ENCODE peak calls at places on chromosomes 2 and 18, in six cellular contexts. One of them, this sample, is unnamed.

GRCh38 chr2:160876029-160876428 is 284.2 kb upstream of the TANK start:
- DNase-seq in A549: no peak
- DNase-seq in suprapubic skin: no peak
- DNase-seq in heart left ventricle: no peak
- DNase-seq in Peyer's patch: no peak
- DNase-seq in body of pancreas: no peak
- DNase-seq in this sample: no peak

GRCh38 chr2:72942881-72943418 is 25.6 kb downstream of the EMX1 start:
- DNase-seq in A549: no peak
- DNase-seq in suprapubic skin: no peak
- DNase-seq in heart left ventricle: no peak
- DNase-seq in Peyer's patch: no peak
- DNase-seq in body of pancreas: no peak
- DNase-seq in this sample: no peak

GRCh38 chr2:203689424-203690109 is 16.9 kb upstream of the CD28 start:
- DNase-seq in A549: no peak
- DNase-seq in suprapubic skin: no peak
- DNase-seq in heart left ventricle: no peak
- DNase-seq in Peyer's patch: no peak
- DNase-seq in body of pancreas: no peak
- DNase-seq in this sample: no peak

GRCh38 chr18:395481-396250 is 104.8 kb downstream of the COLEC12 start:
- DNase-seq in A549: no peak
- DNase-seq in suprapubic skin: peak
- DNase-seq in heart left ventricle: no peak
- DNase-seq in Peyer's patch: no peak
- DNase-seq in body of pancreas: peak
- DNase-seq in this sample: no peak

GRCh38 chr18:8623549-8624106 is 14.4 kb downstream of the RAB12 start:
- DNase-seq in A549: no peak
- DNase-seq in suprapubic skin: no peak
- DNase-seq in heart left ventricle: peak
- DNase-seq in Peyer's patch: peak
- DNase-seq in body of pancreas: no peak
- DNase-seq in this sample: no peak

GRCh38 chr2:100197643-100198153 is 55.3 kb upstream of the AFF3 start:
- DNase-seq in A549: no peak
- DNase-seq in suprapubic skin: no peak
- DNase-seq in heart left ventricle: peak
- DNase-seq in Peyer's patch: no peak
- DNase-seq in body of pancreas: peak
- DNase-seq in this sample: no peak

GRCh38 chr18:74942319-74942910 is 266.5 kb downstream of the PTGR3 start:
- DNase-seq in A549: no peak
- DNase-seq in suprapubic skin: no peak
- DNase-seq in heart left ventricle: no peak
- DNase-seq in Peyer's patch: no peak
- DNase-seq in body of pancreas: no peak
- DNase-seq in this sample: no peak

GRCh38 chr2:2867371-2867770 is 510.2 kb downstream of the EIPR1 start:
- DNase-seq in A549: no peak
- DNase-seq in suprapubic skin: no peak
- DNase-seq in heart left ventricle: no peak
- DNase-seq in Peyer's patch: no peak
- DNase-seq in body of pancreas: no peak
- DNase-seq in this sample: no peak

GRCh38 chr2:25252291-25253152 is 84.1 kb upstream of the POMC start:
- DNase-seq in A549: peak
- DNase-seq in suprapubic skin: no peak
- DNase-seq in heart left ventricle: peak
- DNase-seq in Peyer's patch: peak
- DNase-seq in body of pancreas: peak
- DNase-seq in this sample: peak

GRCh38 chr2:97747285-97747684 is 33.9 kb downstream of the ZAP70 start:
- DNase-seq in A549: no peak
- DNase-seq in suprapubic skin: no peak
- DNase-seq in heart left ventricle: no peak
- DNase-seq in Peyer's patch: no peak
- DNase-seq in body of pancreas: no peak
- DNase-seq in this sample: no peak

GRCh38 chr2:159202568-159203071 is 83.9 kb downstream of the WDSUB1 start:
- DNase-seq in A549: no peak
- DNase-seq in suprapubic skin: no peak
- DNase-seq in heart left ventricle: peak
- DNase-seq in Peyer's patch: no peak
- DNase-seq in body of pancreas: peak
- DNase-seq in this sample: no peak

GRCh38 chr2:54613361-54613760 is 110.1 kb upstream of the EML6 start:
- DNase-seq in A549: no peak
- DNase-seq in suprapubic skin: no peak
- DNase-seq in heart left ventricle: no peak
- DNase-seq in Peyer's patch: no peak
- DNase-seq in body of pancreas: peak
- DNase-seq in this sample: no peak

GRCh38 chr2:21427606-21428005 is 303.8 kb downstream of the TDRD15 start:
- DNase-seq in A549: no peak
- DNase-seq in suprapubic skin: no peak
- DNase-seq in heart left ventricle: no peak
- DNase-seq in Peyer's patch: no peak
- DNase-seq in body of pancreas: no peak
- DNase-seq in this sample: no peak

GRCh38 chr18:58882039-58882438 is 17.4 kb downstream of the ZNF532 start:
- DNase-seq in A549: no peak
- DNase-seq in suprapubic skin: no peak
- DNase-seq in heart left ventricle: no peak
- DNase-seq in Peyer's patch: no peak
- DNase-seq in body of pancreas: no peak
- DNase-seq in this sample: no peak

GRCh38 chr2:157596992-157597681 is 31.5 kb downstream of the ACVR1C start:
- DNase-seq in A549: peak
- DNase-seq in suprapubic skin: no peak
- DNase-seq in heart left ventricle: peak
- DNase-seq in Peyer's patch: peak
- DNase-seq in body of pancreas: peak
- DNase-seq in this sample: peak

GRCh38 chr18:68608861-68609465 is 105.9 kb downstream of the TMX3 start:
- DNase-seq in A549: no peak
- DNase-seq in suprapubic skin: no peak
- DNase-seq in heart left ventricle: no peak
- DNase-seq in Peyer's patch: no peak
- DNase-seq in body of pancreas: no peak
- DNase-seq in this sample: no peak

GRCh38 chr2:149573760-149574159 is 13.8 kb downstream of the MMADHC start:
- DNase-seq in A549: no peak
- DNase-seq in suprapubic skin: no peak
- DNase-seq in heart left ventricle: no peak
- DNase-seq in Peyer's patch: no peak
- DNase-seq in body of pancreas: no peak
- DNase-seq in this sample: no peak

GRCh38 chr18:36379426-36379984 is 82.0 kb downstream of the FHOD3 start:
- DNase-seq in A549: no peak
- DNase-seq in suprapubic skin: no peak
- DNase-seq in heart left ventricle: peak
- DNase-seq in Peyer's patch: no peak
- DNase-seq in body of pancreas: no peak
- DNase-seq in this sample: no peak

GRCh38 chr2:216693414-216694100 is 1.8 kb downstream of the IGFBP5 start:
- DNase-seq in A549: peak
- DNase-seq in suprapubic skin: no peak
- DNase-seq in heart left ventricle: no peak
- DNase-seq in Peyer's patch: no peak
- DNase-seq in body of pancreas: no peak
- DNase-seq in this sample: no peak

GRCh38 chr2:216692636-216693413 is 2.5 kb downstream of the IGFBP5 start:
- DNase-seq in A549: peak
- DNase-seq in suprapubic skin: peak
- DNase-seq in heart left ventricle: peak
- DNase-seq in Peyer's patch: peak
- DNase-seq in body of pancreas: peak
- DNase-seq in this sample: peak

GRCh38 chr2:216690451-216691209 is 4.7 kb downstream of the IGFBP5 start:
- DNase-seq in A549: no peak
- DNase-seq in suprapubic skin: no peak
- DNase-seq in heart left ventricle: no peak
- DNase-seq in Peyer's patch: no peak
- DNase-seq in body of pancreas: no peak
- DNase-seq in this sample: no peak

GRCh38 chr2:216689397-216689796 is 6.0 kb downstream of the IGFBP5 start:
- DNase-seq in A549: no peak
- DNase-seq in suprapubic skin: peak
- DNase-seq in heart left ventricle: no peak
- DNase-seq in Peyer's patch: no peak
- DNase-seq in body of pancreas: no peak
- DNase-seq in this sample: no peak

DNA sequence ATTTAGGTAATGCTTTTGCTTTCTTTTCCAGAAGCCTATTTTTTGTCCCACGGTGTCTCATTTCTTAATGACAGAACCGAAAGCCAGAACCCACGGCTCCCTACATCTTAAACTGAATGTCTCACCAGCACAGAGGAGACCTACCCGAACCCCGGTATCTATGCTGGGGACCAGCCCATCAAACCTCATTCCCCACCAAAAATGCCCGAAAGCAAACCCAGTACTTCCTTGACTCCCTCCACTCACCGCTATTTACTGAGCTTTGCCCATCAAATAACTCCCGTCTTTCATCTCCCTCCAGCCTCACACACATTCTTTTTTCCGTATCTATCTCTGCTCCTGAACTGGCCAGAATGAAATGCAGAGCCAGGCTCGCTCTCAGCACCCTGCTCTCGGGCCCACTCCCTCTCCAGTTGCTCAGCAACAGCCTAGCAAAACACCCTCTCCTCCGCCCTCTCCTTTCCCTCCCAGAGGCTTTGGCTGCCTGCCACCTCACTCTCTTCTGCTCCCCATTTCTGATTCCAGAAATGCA is 4.1 kb downstream of the IGFBP5 start:
- DNase-seq in A549: peak
- DNase-seq in suprapubic skin: peak
- DNase-seq in heart left ventricle: peak
- DNase-seq in Peyer's patch: no peak
- DNase-seq in body of pancreas: peak
- DNase-seq in this sample: no peak
- TF ChIP-seq POLR2A in A549: no peak
- TF ChIP-seq POLR2A in suprapubic skin: no peak
- TF ChIP-seq POLR2A in heart left ventricle: no peak
- TF ChIP-seq POLR2A in Peyer's patch: no peak
- TF ChIP-seq POLR2A in body of pancreas: no peak
- TF ChIP-seq POLR2A in this sample: no peak

GRCh38 chr2:38748857-38749804 is 2.0 kb downstream of the SRSF7 start:
- DNase-seq in A549: no peak
- DNase-seq in suprapubic skin: no peak
- DNase-seq in heart left ventricle: no peak
- DNase-seq in Peyer's patch: no peak
- DNase-seq in body of pancreas: no peak
- DNase-seq in this sample: no peak

GRCh38 chr2:38747819-38748218 is 3.3 kb downstream of the SRSF7 start:
- DNase-seq in A549: no peak
- DNase-seq in suprapubic skin: no peak
- DNase-seq in heart left ventricle: no peak
- DNase-seq in Peyer's patch: no peak
- DNase-seq in body of pancreas: no peak
- DNase-seq in this sample: no peak

GRCh38 chr2:38744399-38744780 is 6.8 kb downstream of the SRSF7 start:
- DNase-seq in A549: no peak
- DNase-seq in suprapubic skin: no peak
- DNase-seq in heart left ventricle: no peak
- DNase-seq in Peyer's patch: no peak
- DNase-seq in body of pancreas: no peak
- DNase-seq in this sample: no peak

GRCh38 chr2:38748391-38748790 is 2.8 kb downstream of the SRSF7 start:
- DNase-seq in A549: no peak
- DNase-seq in suprapubic skin: no peak
- DNase-seq in heart left ventricle: no peak
- DNase-seq in Peyer's patch: no peak
- DNase-seq in body of pancreas: no peak
- DNase-seq in this sample: no peak

DNA sequence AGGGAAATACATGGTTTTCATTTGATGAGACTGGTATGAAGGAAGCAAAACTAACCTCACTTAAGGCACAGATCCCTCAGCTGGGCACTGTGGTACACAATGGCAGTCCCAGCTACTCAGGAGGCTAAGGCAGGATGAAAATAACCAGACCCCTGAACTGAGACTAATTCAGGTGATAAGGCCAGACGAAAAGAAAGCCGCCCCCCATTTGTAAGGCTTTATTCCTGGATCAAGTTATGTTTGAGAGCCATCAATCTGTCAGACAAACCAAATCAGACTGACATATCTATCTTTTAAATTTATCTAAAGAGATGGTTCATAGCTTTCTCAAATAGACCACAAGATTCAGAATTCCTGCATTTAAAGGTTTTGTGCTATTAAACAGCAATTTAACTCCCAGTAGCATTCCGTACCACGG is 4.1 kb downstream of the SRSF7 start:
- DNase-seq in A549: no peak
- DNase-seq in suprapubic skin: no peak
- DNase-seq in heart left ventricle: no peak
- DNase-seq in Peyer's patch: no peak
- DNase-seq in body of pancreas: no peak
- DNase-seq in this sample: no peak
- TF ChIP-seq POLR2A in A549: no peak
- TF ChIP-seq POLR2A in suprapubic skin: no peak
- TF ChIP-seq POLR2A in heart left ventricle: no peak
- TF ChIP-seq POLR2A in Peyer's patch: no peak
- TF ChIP-seq POLR2A in body of pancreas: no peak
- TF ChIP-seq POLR2A in this sample: peak

GRCh38 chr2:28766070-28766469 is 14.4 kb downstream of the PPP1CB start:
- DNase-seq in A549: no peak
- DNase-seq in suprapubic skin: no peak
- DNase-seq in heart left ventricle: no peak
- DNase-seq in Peyer's patch: no peak
- DNase-seq in body of pancreas: no peak
- DNase-seq in this sample: no peak

GRCh38 chr2:28767367-28767766 is 15.7 kb downstream of the PPP1CB start:
- DNase-seq in A549: no peak
- DNase-seq in suprapubic skin: no peak
- DNase-seq in heart left ventricle: no peak
- DNase-seq in Peyer's patch: no peak
- DNase-seq in body of pancreas: no peak
- DNase-seq in this sample: no peak

GRCh38 chr2:28768422-28768821 is 16.8 kb downstream of the PPP1CB start:
- DNase-seq in A549: no peak
- DNase-seq in suprapubic skin: no peak
- DNase-seq in heart left ventricle: no peak
- DNase-seq in Peyer's patch: no peak
- DNase-seq in body of pancreas: no peak
- DNase-seq in this sample: no peak

GRCh38 chr2:28764909-28765308 is 13.3 kb downstream of the PPP1CB start:
- DNase-seq in A549: no peak
- DNase-seq in suprapubic skin: no peak
- DNase-seq in heart left ventricle: no peak
- DNase-seq in Peyer's patch: no peak
- DNase-seq in body of pancreas: no peak
- DNase-seq in this sample: no peak

GRCh38 chr2:28765316-28765715 is 13.7 kb downstream of the PPP1CB start:
- DNase-seq in A549: no peak
- DNase-seq in suprapubic skin: no peak
- DNase-seq in heart left ventricle: no peak
- DNase-seq in Peyer's patch: no peak
- DNase-seq in body of pancreas: no peak
- DNase-seq in this sample: no peak
- TF ChIP-seq POLR2A in A549: no peak
- TF ChIP-seq POLR2A in suprapubic skin: no peak
- TF ChIP-seq POLR2A in heart left ventricle: no peak
- TF ChIP-seq POLR2A in Peyer's patch: no peak
- TF ChIP-seq POLR2A in body of pancreas: no peak
- TF ChIP-seq POLR2A in this sample: no peak

GRCh38 chr2:232697807-232698110 is 628 bp downstream of the GIGYF2 start:
- DNase-seq in A549: no peak
- DNase-seq in suprapubic skin: peak
- DNase-seq in heart left ventricle: no peak
- DNase-seq in Peyer's patch: peak
- DNase-seq in body of pancreas: peak
- DNase-seq in this sample: no peak
- TF ChIP-seq POLR2A in A549: no peak
- TF ChIP-seq POLR2A in suprapubic skin: no peak
- TF ChIP-seq POLR2A in heart left ventricle: no peak
- TF ChIP-seq POLR2A in Peyer's patch: no peak
- TF ChIP-seq POLR2A in body of pancreas: no peak
- TF ChIP-seq POLR2A in this sample: no peak